ENCODE peak calls at places on chromosomes 5 and 9, in five cellular contexts. R, J, Y, S and O are unnamed samples.

GRCh38 chr5:154479944-154480750 is 2.1 kb upstream of the HAND1 start:
- DNase-seq in R (no peak), J (no peak), Y (no peak), S (no peak), O (no peak)

GRCh38 chr9:20319641-20320337 is 302.5 kb downstream of the MLLT3 start:
- DNase-seq in R (no peak), J (no peak), Y (no peak), S (no peak), O (no peak)

GRCh38 chr5:1827410-1828397 is 26.5 kb downstream of the NDUFS6 start:
- DNase-seq in R (no peak), J (no peak), Y (no peak), S (no peak), O (no peak)

GRCh38 chr5:7251127-7251526 is 144.8 kb upstream of the ADCY2 start:
- DNase-seq in R (no peak), J (no peak), Y (no peak), S (no peak), O (no peak)

GRCh38 chr5:179805529-179806249 is 977 bp downstream of the MGAT4B start:
- DNase-seq in R (no peak), J (no peak), Y (peak), S (peak), O (no peak)

GRCh38 chr9:135090081-135090480 is 2.6 kb downstream of the OLFM1 start:
- DNase-seq in R (no peak), J (no peak), Y (no peak), S (no peak), O (no peak)

GRCh38 chr9:13173553-13173952 is 105.9 kb downstream of the MPDZ start:
- DNase-seq in R (no peak), J (no peak), Y (no peak), S (no peak), O (no peak)

GRCh38 chr9:127572961-127573727 is 38.9 kb upstream of the STXBP1 start:
- DNase-seq in R (no peak), J (peak), Y (no peak), S (no peak), O (no peak)

GRCh38 chr5:63931841-63932240 is 30.4 kb downstream of the HTR1A start:
- DNase-seq in R (no peak), J (no peak), Y (no peak), S (peak), O (no peak)

GRCh38 chr9:121233906-121234901 is 32.5 kb upstream of the RAB14 start:
- DNase-seq in R (no peak), J (no peak), Y (no peak), S (no peak), O (no peak)

GRCh38 chr9:116075191-116075590 is 78.4 kb upstream of the PAPPA start:
- DNase-seq in R (no peak), J (peak), Y (no peak), S (no peak), O (no peak)

GRCh38 chr9:69178583-69179011 is 4.5 kb downstream of the TJP2 start:
- DNase-seq in R (no peak), J (no peak), Y (no peak), S (no peak), O (no peak)

GRCh38 chr9:4116091-4116581 is 183.7 kb downstream of the GLIS3 start:
- DNase-seq in R (no peak), J (no peak), Y (no peak), S (no peak), O (no peak)

GRCh38 chr5:149007174-149007573 is 55.7 kb downstream of the SH3TC2 start:
- DNase-seq in R (no peak), J (no peak), Y (no peak), S (no peak), O (no peak)

GRCh38 chr5:53545744-53546143 is 14.7 kb upstream of the NDUFS4 start:
- DNase-seq in R (no peak), J (no peak), Y (no peak), S (no peak), O (no peak)

GRCh38 chr5:141234109-141234508 is 11.0 kb downstream of the PCDHB14 start:
- DNase-seq in R (no peak), J (no peak), Y (no peak), S (peak), O (no peak)